ENCODE peak calls at places on chromosomes 12 and 14, in four cellular contexts. One of them, this sample, is unnamed. For H3K9me3, the result is how much of the 10 kb centered on the place peaks cover.

GRCh38 chr12:2017724-2018337 is 13.6 kb upstream of the DCP1B start:
- DNase-seq in PC-3: no peak
- DNase-seq in colonic mucosa: no peak
- DNase-seq in BE2C: no peak
- DNase-seq in this sample: no peak

GRCh38 chr12:65765436-65765813 is 58.9 kb upstream of the HMGA2 start:
- DNase-seq in PC-3: peak
- DNase-seq in colonic mucosa: no peak
- DNase-seq in BE2C: no peak
- DNase-seq in this sample: no peak

GRCh38 chr12:11508699-11509098 is 113.3 kb upstream of the PRB2 start:
- DNase-seq in PC-3: peak
- DNase-seq in colonic mucosa: no peak
- DNase-seq in BE2C: no peak
- DNase-seq in this sample: no peak

GRCh38 chr12:356276-356988 is 32.7 kb downstream of the KDM5A start:
- DNase-seq in PC-3: no peak
- DNase-seq in colonic mucosa: no peak
- DNase-seq in BE2C: no peak
- DNase-seq in this sample: no peak

GRCh38 chr14:68632591-68632895 is 160.3 kb downstream of the ZFP36L1 start:
- DNase-seq in PC-3: no peak
- DNase-seq in colonic mucosa: no peak
- DNase-seq in BE2C: no peak
- DNase-seq in this sample: no peak

GRCh38 chr12:54138219-54138618 is 50.6 kb downstream of the SMUG1 start:
- DNase-seq in PC-3: peak
- DNase-seq in colonic mucosa: no peak
- DNase-seq in BE2C: no peak
- DNase-seq in this sample: no peak

GRCh38 chr12:65539062-65539461 is 260.6 kb downstream of the MSRB3 start:
- DNase-seq in PC-3: no peak
- DNase-seq in colonic mucosa: no peak
- DNase-seq in BE2C: no peak
- DNase-seq in this sample: no peak

GRCh38 chr14:29458547-29458946 is 469.1 kb downstream of the PRKD1 start:
- DNase-seq in PC-3: peak
- DNase-seq in colonic mucosa: no peak
- DNase-seq in BE2C: no peak
- DNase-seq in this sample: no peak

GRCh38 chr12:52781399-52782082 is 4.4 kb upstream of the KRT76 start:
- DNase-seq in PC-3: no peak
- DNase-seq in colonic mucosa: no peak
- DNase-seq in BE2C: no peak
- DNase-seq in this sample: no peak

GRCh38 chr12:51005671-51006070 is 20.5 kb downstream of the SLC11A2 start:
- DNase-seq in PC-3: peak
- DNase-seq in colonic mucosa: no peak
- DNase-seq in BE2C: no peak
- DNase-seq in this sample: no peak

GRCh38 chr14:39265741-39266588 is 32.2 kb downstream of the MIA2 start:
- DNase-seq in PC-3: peak
- DNase-seq in colonic mucosa: no peak
- DNase-seq in BE2C: no peak
- DNase-seq in this sample: no peak

GRCh38 chr14:104954746-104955395 is 23.3 kb downstream of the AHNAK2 start:
- DNase-seq in PC-3: no peak
- DNase-seq in colonic mucosa: no peak
- DNase-seq in BE2C: peak
- DNase-seq in this sample: no peak

DNA sequence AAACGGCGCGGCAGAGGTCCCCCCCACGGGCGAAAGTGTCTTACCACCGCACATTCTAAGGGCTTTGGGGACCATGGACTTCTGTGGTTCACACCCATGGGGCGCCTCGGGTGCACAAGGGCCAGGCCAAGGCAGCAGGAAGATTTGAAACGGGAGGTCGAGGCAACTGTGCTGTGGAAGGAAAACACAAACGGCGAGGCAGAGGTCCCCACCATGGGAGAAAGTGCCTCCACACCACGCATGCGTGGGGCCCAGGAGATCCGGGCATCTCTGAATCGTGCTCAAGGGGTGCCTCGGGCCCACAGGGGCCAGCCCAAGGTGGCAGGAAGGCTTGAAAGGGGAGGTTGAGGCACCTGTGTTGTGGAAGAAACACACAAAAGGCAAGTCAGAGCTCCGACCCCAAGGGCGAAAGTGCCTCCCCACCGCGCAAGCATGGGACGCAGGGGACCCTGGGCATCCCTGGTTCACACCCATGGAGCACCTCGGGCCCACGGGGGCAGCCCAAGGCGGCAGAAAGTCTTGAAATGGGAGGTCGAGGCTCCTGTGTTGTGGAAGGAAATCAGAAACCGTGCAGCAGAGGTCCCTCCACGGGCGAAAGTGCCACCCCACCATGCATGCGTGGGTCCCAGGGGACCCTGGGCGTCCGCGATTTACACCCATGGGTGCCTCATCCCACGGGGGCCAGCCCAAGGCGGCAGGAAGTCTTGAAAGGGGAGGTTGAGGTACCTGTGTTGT is 371.0 kb downstream of the ALG10 start:
- DNase-seq in PC-3: no peak
- DNase-seq in colonic mucosa: no peak
- DNase-seq in BE2C: peak
- DNase-seq in this sample: no peak
- H3K9me3 ChIP-seq in PC-3: under half
- H3K9me3 ChIP-seq in colonic mucosa: under half
- H3K9me3 ChIP-seq in BE2C: under half
- H3K9me3 ChIP-seq in this sample: under half

DNA sequence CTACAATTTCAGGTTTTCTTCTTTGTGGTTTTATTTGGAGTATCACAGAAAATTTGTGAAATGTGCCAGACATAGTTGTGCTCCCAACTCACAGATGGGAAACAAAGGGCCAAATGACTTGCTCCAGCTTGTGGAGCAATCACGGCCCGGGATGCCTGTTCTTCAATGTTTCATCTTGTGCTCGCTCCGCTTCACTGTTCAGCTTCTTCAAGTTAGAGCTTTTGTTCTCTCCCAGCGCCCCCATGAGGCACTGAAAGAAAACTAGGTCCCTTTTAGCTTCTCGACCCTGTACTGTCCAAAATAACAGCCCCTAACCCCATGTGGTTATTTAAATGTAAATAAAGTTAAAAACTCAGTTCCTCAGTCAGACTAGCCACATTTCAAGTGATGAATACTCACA is 187.9 kb upstream of the STXBP6 start:
- DNase-seq in PC-3: no peak
- DNase-seq in colonic mucosa: peak
- DNase-seq in BE2C: no peak
- DNase-seq in this sample: peak
- H3K4me3 ChIP-seq in PC-3: no peak
- H3K4me3 ChIP-seq in colonic mucosa: no peak
- H3K4me3 ChIP-seq in BE2C: no peak
- H3K4me3 ChIP-seq in this sample: no peak

DNA sequence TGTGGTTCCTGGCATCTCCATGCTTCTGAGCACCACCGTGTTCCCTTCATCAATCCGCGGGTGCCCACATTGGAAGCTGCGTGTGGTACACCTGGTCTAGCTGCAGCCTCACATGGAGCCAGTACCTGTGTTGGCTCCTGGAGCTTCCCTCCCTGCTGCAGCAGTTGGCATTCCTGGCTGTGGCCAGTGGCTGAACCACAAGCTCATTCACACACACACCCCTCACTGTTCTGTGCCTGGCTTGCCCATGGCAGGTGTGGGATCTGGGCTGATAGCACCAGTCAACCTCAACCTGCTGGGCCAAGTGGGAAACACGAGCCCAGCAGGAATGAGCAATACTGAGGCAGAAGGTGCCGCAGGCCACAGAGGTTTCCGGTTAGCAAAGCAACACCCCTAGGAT is 256.2 kb upstream of the LRFN5 start:
- DNase-seq in PC-3: peak
- DNase-seq in colonic mucosa: no peak
- DNase-seq in BE2C: no peak
- DNase-seq in this sample: no peak
- H3K9me3 ChIP-seq in PC-3: under half
- H3K9me3 ChIP-seq in colonic mucosa: under half
- H3K9me3 ChIP-seq in BE2C: under half
- H3K9me3 ChIP-seq in this sample: under half

DNA sequence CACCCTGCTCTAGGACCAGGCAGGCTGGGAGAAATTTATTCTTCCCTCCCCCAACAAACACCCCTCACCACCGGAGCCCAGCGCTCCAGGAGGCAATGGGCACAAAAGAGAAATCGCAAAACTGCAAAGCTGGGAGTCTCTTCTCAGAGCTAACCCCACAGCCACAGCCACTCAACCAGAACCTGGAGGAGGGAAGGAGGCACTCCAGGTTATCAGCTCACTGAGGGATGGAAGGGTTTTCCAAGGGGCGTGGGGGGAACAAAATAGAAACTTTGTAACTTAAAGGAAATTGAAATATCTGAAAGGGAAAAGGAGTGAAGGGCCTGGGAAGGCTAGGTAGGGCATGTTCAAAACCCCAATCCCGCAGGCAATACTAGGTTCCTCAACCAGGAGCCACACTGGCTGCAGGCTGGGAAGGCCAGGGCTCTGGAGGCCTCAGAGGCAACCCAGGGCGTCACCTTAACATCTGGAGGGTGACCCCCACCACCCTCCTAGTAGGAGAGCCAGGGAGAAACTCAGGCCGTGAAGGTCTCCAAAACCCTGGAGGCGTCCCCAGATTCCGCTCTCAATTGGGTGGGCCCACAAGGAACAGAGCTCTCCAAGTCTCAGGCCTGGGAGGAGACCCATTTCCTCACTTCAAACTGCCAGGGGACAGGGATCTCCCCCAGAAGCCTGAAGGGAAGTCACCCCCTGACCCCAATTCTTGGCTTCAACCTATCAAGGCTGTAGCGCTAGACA is 3.2 kb downstream of the KDM2B start:
- DNase-seq in PC-3: no peak
- DNase-seq in colonic mucosa: peak
- DNase-seq in BE2C: no peak
- DNase-seq in this sample: no peak
- H3K4me3 ChIP-seq in PC-3: peak
- H3K4me3 ChIP-seq in colonic mucosa: no peak
- H3K4me3 ChIP-seq in BE2C: no peak
- H3K4me3 ChIP-seq in this sample: no peak